ENCODE peak calls at places on chromosomes 1 and 21, in ten cellular contexts. One of them, this sample, is unnamed. For H3K4me1, the result is how much of the 10 kb centered on the place peaks cover.

GRCh38 chr1:64886877-64887276 is 79.5 kb downstream of the JAK1 start:
- DNase-seq in aorta: no peak
- DNase-seq in SJSA1: no peak
- DNase-seq in stomach: no peak
- DNase-seq in endothelial cell of umbilical vein: no peak
- DNase-seq in mesendoderm: no peak
- DNase-seq in GM23338: peak
- DNase-seq in ovary: no peak
- DNase-seq in PC-3: no peak
- DNase-seq in prostate gland: no peak
- DNase-seq in this sample: no peak

GRCh38 chr1:214316597-214316996 is 35.6 kb downstream of the SMYD2 start:
- DNase-seq in aorta: no peak
- DNase-seq in SJSA1: no peak
- DNase-seq in stomach: no peak
- DNase-seq in endothelial cell of umbilical vein: no peak
- DNase-seq in mesendoderm: peak
- DNase-seq in GM23338: peak
- DNase-seq in ovary: no peak
- DNase-seq in PC-3: peak
- DNase-seq in prostate gland: no peak
- DNase-seq in this sample: peak

GRCh38 chr1:191711961-191712360 is 446.3 kb upstream of the RGS18 start:
- DNase-seq in aorta: no peak
- DNase-seq in SJSA1: no peak
- DNase-seq in stomach: no peak
- DNase-seq in endothelial cell of umbilical vein: no peak
- DNase-seq in mesendoderm: no peak
- DNase-seq in GM23338: no peak
- DNase-seq in ovary: no peak
- DNase-seq in PC-3: no peak
- DNase-seq in prostate gland: no peak
- DNase-seq in this sample: no peak

GRCh38 chr1:86105533-86105866 is 51.1 kb downstream of the COL24A1 start:
- DNase-seq in aorta: no peak
- DNase-seq in SJSA1: no peak
- DNase-seq in stomach: no peak
- DNase-seq in endothelial cell of umbilical vein: no peak
- DNase-seq in mesendoderm: no peak
- DNase-seq in GM23338: no peak
- DNase-seq in ovary: no peak
- DNase-seq in PC-3: no peak
- DNase-seq in prostate gland: no peak
- DNase-seq in this sample: no peak

GRCh38 chr21:28588997-28589396 is 403.7 kb downstream of the LTN1 start:
- DNase-seq in aorta: no peak
- DNase-seq in SJSA1: no peak
- DNase-seq in stomach: no peak
- DNase-seq in endothelial cell of umbilical vein: no peak
- DNase-seq in mesendoderm: no peak
- DNase-seq in GM23338: no peak
- DNase-seq in ovary: no peak
- DNase-seq in PC-3: no peak
- DNase-seq in prostate gland: no peak
- DNase-seq in this sample: no peak

GRCh38 chr1:229557913-229558414 is 543 bp downstream of the ABCB10 start:
- DNase-seq in aorta: peak
- DNase-seq in SJSA1: no peak
- DNase-seq in stomach: peak
- DNase-seq in endothelial cell of umbilical vein: peak
- DNase-seq in mesendoderm: peak
- DNase-seq in GM23338: peak
- DNase-seq in ovary: peak
- DNase-seq in PC-3: peak
- DNase-seq in prostate gland: peak
- DNase-seq in this sample: peak

GRCh38 chr1:96964761-96965160 is 243.2 kb downstream of the PTBP2 start:
- DNase-seq in aorta: no peak
- DNase-seq in SJSA1: no peak
- DNase-seq in stomach: no peak
- DNase-seq in endothelial cell of umbilical vein: no peak
- DNase-seq in mesendoderm: no peak
- DNase-seq in GM23338: no peak
- DNase-seq in ovary: no peak
- DNase-seq in PC-3: no peak
- DNase-seq in prostate gland: no peak
- DNase-seq in this sample: no peak

GRCh38 chr1:81606656-81607055 is 194.1 kb upstream of the ADGRL2 start:
- DNase-seq in aorta: no peak
- DNase-seq in SJSA1: no peak
- DNase-seq in stomach: no peak
- DNase-seq in endothelial cell of umbilical vein: no peak
- DNase-seq in mesendoderm: no peak
- DNase-seq in GM23338: no peak
- DNase-seq in ovary: no peak
- DNase-seq in PC-3: no peak
- DNase-seq in prostate gland: no peak
- DNase-seq in this sample: no peak

GRCh38 chr1:187275985-187276580 is 447.3 kb downstream of the PLA2G4A start:
- DNase-seq in aorta: no peak
- DNase-seq in SJSA1: no peak
- DNase-seq in stomach: no peak
- DNase-seq in endothelial cell of umbilical vein: no peak
- DNase-seq in mesendoderm: no peak
- DNase-seq in GM23338: no peak
- DNase-seq in ovary: no peak
- DNase-seq in PC-3: no peak
- DNase-seq in prostate gland: peak
- DNase-seq in this sample: no peak

GRCh38 chr1:53122847-53123461 is 19.5 kb downstream of the SLC1A7 start:
- DNase-seq in aorta: no peak
- DNase-seq in SJSA1: no peak
- DNase-seq in stomach: no peak
- DNase-seq in endothelial cell of umbilical vein: no peak
- DNase-seq in mesendoderm: no peak
- DNase-seq in GM23338: no peak
- DNase-seq in ovary: no peak
- DNase-seq in PC-3: no peak
- DNase-seq in prostate gland: no peak
- DNase-seq in this sample: no peak
- H3K4me1 ChIP-seq in aorta: under half
- H3K4me1 ChIP-seq in SJSA1: under half
- H3K4me1 ChIP-seq in stomach: half or more
- H3K4me1 ChIP-seq in endothelial cell of umbilical vein: under half
- H3K4me1 ChIP-seq in mesendoderm: under half
- H3K4me1 ChIP-seq in GM23338: under half
- H3K4me1 ChIP-seq in ovary: under half
- H3K4me1 ChIP-seq in PC-3: under half
- H3K4me1 ChIP-seq in prostate gland: under half
- H3K4me1 ChIP-seq in this sample: under half

DNA sequence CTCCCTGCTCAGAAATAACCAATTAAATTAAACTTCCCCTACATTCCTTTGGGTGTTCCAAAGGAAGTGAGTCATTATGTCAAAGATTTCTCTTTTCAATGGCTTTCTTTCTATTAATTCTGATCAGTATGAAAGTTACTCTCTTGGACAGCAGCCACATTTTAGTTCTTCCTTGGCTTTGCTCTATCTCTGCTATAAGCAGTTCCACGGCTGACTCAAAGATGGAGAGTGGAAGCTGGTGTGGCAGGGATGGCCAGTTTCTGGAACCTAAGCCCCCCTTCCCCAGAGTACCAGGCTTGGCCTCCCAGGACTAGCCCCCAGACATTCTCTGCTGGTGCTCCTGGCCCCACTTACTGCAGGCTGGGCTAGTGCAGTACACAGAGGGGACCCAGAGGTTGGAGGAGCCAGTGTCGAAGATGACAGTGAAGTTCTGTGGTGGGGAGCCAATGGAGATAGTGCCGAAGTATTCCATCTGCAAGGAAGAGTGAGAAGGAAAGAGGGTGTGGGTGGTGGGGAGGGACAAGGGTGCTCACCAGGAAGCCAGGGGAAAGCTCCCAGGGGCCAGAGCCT is 1.8 kb downstream of the CTSE start:
- DNase-seq in aorta: no peak
- DNase-seq in SJSA1: peak
- DNase-seq in stomach: no peak
- DNase-seq in endothelial cell of umbilical vein: peak
- DNase-seq in mesendoderm: no peak
- DNase-seq in GM23338: no peak
- DNase-seq in ovary: no peak
- DNase-seq in PC-3: peak
- DNase-seq in prostate gland: no peak
- DNase-seq in this sample: peak
- H3K27ac ChIP-seq in aorta: no peak
- H3K27ac ChIP-seq in SJSA1: no peak
- H3K27ac ChIP-seq in stomach: peak
- H3K27ac ChIP-seq in endothelial cell of umbilical vein: peak
- H3K27ac ChIP-seq in mesendoderm: no peak
- H3K27ac ChIP-seq in GM23338: no peak
- H3K27ac ChIP-seq in ovary: no peak
- H3K27ac ChIP-seq in PC-3: no peak
- H3K27ac ChIP-seq in prostate gland: no peak
- H3K27ac ChIP-seq in this sample: no peak

GRCh38 chr1:246587606-246588005 is 21.4 kb downstream of the CNST start:
- DNase-seq in aorta: no peak
- DNase-seq in SJSA1: no peak
- DNase-seq in stomach: no peak
- DNase-seq in endothelial cell of umbilical vein: peak
- DNase-seq in mesendoderm: no peak
- DNase-seq in GM23338: no peak
- DNase-seq in ovary: no peak
- DNase-seq in PC-3: peak
- DNase-seq in prostate gland: no peak
- DNase-seq in this sample: peak
- H3K4me3 ChIP-seq in aorta: no peak
- H3K4me3 ChIP-seq in SJSA1: no peak
- H3K4me3 ChIP-seq in stomach: no peak
- H3K4me3 ChIP-seq in endothelial cell of umbilical vein: no peak
- H3K4me3 ChIP-seq in mesendoderm: no peak
- H3K4me3 ChIP-seq in GM23338: no peak
- H3K4me3 ChIP-seq in ovary: no peak
- H3K4me3 ChIP-seq in PC-3: no peak
- H3K4me3 ChIP-seq in prostate gland: no peak
- H3K4me3 ChIP-seq in this sample: peak

GRCh38 chr1:158007949-158008386 is 14.5 kb downstream of the KIRREL1 start:
- DNase-seq in aorta: no peak
- DNase-seq in SJSA1: no peak
- DNase-seq in stomach: no peak
- DNase-seq in endothelial cell of umbilical vein: peak
- DNase-seq in mesendoderm: peak
- DNase-seq in GM23338: no peak
- DNase-seq in ovary: peak
- DNase-seq in PC-3: no peak
- DNase-seq in prostate gland: no peak
- DNase-seq in this sample: no peak

GRCh38 chr1:158003409-158003805 is 10.0 kb downstream of the KIRREL1 start:
- DNase-seq in aorta: no peak
- DNase-seq in SJSA1: peak
- DNase-seq in stomach: no peak
- DNase-seq in endothelial cell of umbilical vein: no peak
- DNase-seq in mesendoderm: no peak
- DNase-seq in GM23338: no peak
- DNase-seq in ovary: no peak
- DNase-seq in PC-3: no peak
- DNase-seq in prostate gland: no peak
- DNase-seq in this sample: peak

GRCh38 chr1:158007180-158007579 is 13.7 kb downstream of the KIRREL1 start:
- DNase-seq in aorta: no peak
- DNase-seq in SJSA1: no peak
- DNase-seq in stomach: no peak
- DNase-seq in endothelial cell of umbilical vein: no peak
- DNase-seq in mesendoderm: no peak
- DNase-seq in GM23338: peak
- DNase-seq in ovary: no peak
- DNase-seq in PC-3: no peak
- DNase-seq in prostate gland: no peak
- DNase-seq in this sample: no peak

GRCh38 chr1:158002630-158003408 is 9.4 kb downstream of the KIRREL1 start:
- DNase-seq in aorta: no peak
- DNase-seq in SJSA1: peak
- DNase-seq in stomach: no peak
- DNase-seq in endothelial cell of umbilical vein: no peak
- DNase-seq in mesendoderm: no peak
- DNase-seq in GM23338: peak
- DNase-seq in ovary: no peak
- DNase-seq in PC-3: no peak
- DNase-seq in prostate gland: no peak
- DNase-seq in this sample: peak

DNA sequence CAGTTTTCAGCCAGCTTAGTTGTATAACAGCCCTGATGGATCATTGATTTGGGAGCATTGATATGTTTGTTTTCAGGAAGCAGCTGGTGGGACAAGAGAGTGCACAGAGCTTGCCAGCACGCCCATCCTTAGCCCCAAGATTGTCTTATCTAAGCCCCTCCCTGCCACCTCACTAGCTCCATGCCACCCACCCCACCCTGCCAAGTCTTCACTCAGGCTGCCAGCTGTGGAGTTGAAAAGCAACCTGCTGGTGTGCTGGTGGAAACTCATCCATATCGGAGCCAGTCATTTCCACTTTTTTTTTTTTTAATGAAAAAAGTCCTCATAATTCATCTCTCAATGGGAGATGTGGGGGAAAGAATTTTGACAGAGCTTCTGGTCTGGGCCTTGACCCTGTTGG is 11.8 kb downstream of the KIRREL1 start:
- DNase-seq in aorta: no peak
- DNase-seq in SJSA1: no peak
- DNase-seq in stomach: no peak
- DNase-seq in endothelial cell of umbilical vein: no peak
- DNase-seq in mesendoderm: no peak
- DNase-seq in GM23338: no peak
- DNase-seq in ovary: no peak
- DNase-seq in PC-3: no peak
- DNase-seq in prostate gland: no peak
- DNase-seq in this sample: no peak
- H3K4me1 ChIP-seq in aorta: under half
- H3K4me1 ChIP-seq in SJSA1: half or more
- H3K4me1 ChIP-seq in stomach: half or more
- H3K4me1 ChIP-seq in endothelial cell of umbilical vein: under half
- H3K4me1 ChIP-seq in mesendoderm: under half
- H3K4me1 ChIP-seq in GM23338: half or more
- H3K4me1 ChIP-seq in ovary: half or more
- H3K4me1 ChIP-seq in PC-3: under half
- H3K4me1 ChIP-seq in prostate gland: under half
- H3K4me1 ChIP-seq in this sample: half or more

DNA sequence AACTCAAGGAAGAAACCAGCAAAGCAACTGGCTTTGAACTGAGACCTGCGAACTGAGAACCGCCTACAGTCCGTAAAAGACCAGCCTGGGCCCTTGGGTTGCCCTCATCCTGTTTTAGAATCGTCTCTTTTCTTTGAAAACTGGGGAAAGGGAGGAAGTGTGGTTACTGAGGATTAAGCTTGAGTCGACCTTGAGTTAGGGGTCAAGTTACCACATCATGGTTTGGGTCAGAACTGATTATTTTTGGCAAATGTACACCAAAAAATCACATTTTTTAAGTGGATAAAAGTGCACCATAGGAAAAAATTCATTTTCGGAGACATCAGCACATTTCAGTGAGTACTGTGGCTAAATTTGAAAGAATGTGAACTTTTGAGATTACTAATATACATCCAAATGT is 76.9 kb upstream of the KAZN start:
- DNase-seq in aorta: no peak
- DNase-seq in SJSA1: no peak
- DNase-seq in stomach: no peak
- DNase-seq in endothelial cell of umbilical vein: no peak
- DNase-seq in mesendoderm: no peak
- DNase-seq in GM23338: no peak
- DNase-seq in ovary: no peak
- DNase-seq in PC-3: no peak
- DNase-seq in prostate gland: no peak
- DNase-seq in this sample: peak
- H3K27ac ChIP-seq in aorta: no peak
- H3K27ac ChIP-seq in SJSA1: no peak
- H3K27ac ChIP-seq in stomach: peak
- H3K27ac ChIP-seq in endothelial cell of umbilical vein: no peak
- H3K27ac ChIP-seq in mesendoderm: no peak
- H3K27ac ChIP-seq in GM23338: no peak
- H3K27ac ChIP-seq in ovary: no peak
- H3K27ac ChIP-seq in PC-3: peak
- H3K27ac ChIP-seq in prostate gland: no peak
- H3K27ac ChIP-seq in this sample: peak